ENCODE peak calls at places on chromosomes 7 and 10, in seven cellular contexts. K is renal cortical epithelial cell; C is mammary epithelial cell; G is ELR; U is activated CD4-positive, alpha-beta T cell treated with anti-CD3 and anti-CD28 coated beads for 24 hours; Z is smooth muscle cell of the brain vasculature; V is GM23338. A is an unnamed sample.

GRCh38 chr10:43409385-43410109 is 561 bp upstream of the HNRNPF start:
- DNase-seq in K (no peak), V (no peak), C (no peak), G (peak), Z (no peak), U (peak), A (no peak)

GRCh38 chr10:114856544-114857287 is 35.1 kb downstream of the FHIP2A start:
- DNase-seq in U (no peak), V (no peak), Z (no peak), C (peak), G (peak), K (peak), A (peak)

GRCh38 chr10:89235073-89235798 is 16.3 kb downstream of the LIPA start:
- DNase-seq in U (no peak), V (no peak), G (no peak), K (no peak), Z (no peak), C (no peak), A (no peak)

GRCh38 chr10:51010977-51011376 is 63.3 kb upstream of the PRKG1 start:
- DNase-seq in C (no peak), K (peak), Z (no peak), V (peak), G (peak), U (no peak), A (no peak)

GRCh38 chr10:32377458-32378370 is 30.8 kb upstream of the EPC1 start:
- DNase-seq in V (no peak), U (no peak), C (peak), G (peak), K (peak), Z (no peak), A (peak)

GRCh38 chr7:33728779-33729646 is 176.3 kb upstream of the BMPER start:
- DNase-seq in Z (no peak), C (no peak), K (no peak), U (no peak), G (no peak), V (no peak), A (no peak)

GRCh38 chr10:107163086-107163880 is 1.2 kb downstream of the SORCS1 start:
- DNase-seq in V (peak), K (peak), C (no peak), Z (no peak), U (no peak), G (no peak), A (no peak)

GRCh38 chr10:125060038-125060437 is 100.3 kb downstream of the CTBP2 start:
- DNase-seq in V (no peak), Z (no peak), U (no peak), K (no peak), C (no peak), G (no peak), A (no peak)

GRCh38 chr10:132422931-132423813 is 26.2 kb downstream of the PWWP2B start:
- DNase-seq in C (no peak), U (no peak), Z (no peak), K (no peak), G (no peak), V (no peak), A (no peak)

GRCh38 chr7:17140421-17140820 is 158.0 kb upstream of the AHR start:
- DNase-seq in K (no peak), U (no peak), Z (no peak), V (no peak), C (peak), G (peak), A (no peak)

GRCh38 chr7:56287429-56288138 is 171.4 kb upstream of the NUPR2 start:
- DNase-seq in U (no peak), K (no peak), C (peak), V (no peak), G (no peak), Z (no peak), A (peak)

GRCh38 chr10:112951349-112952281 is 1.6 kb downstream of the TCF7L2 start:
- DNase-seq in C (peak), V (peak), K (peak), G (peak), Z (no peak), U (no peak), A (peak)

GRCh38 chr7:41816111-41816510 is 113.2 kb upstream of the INHBA start:
- DNase-seq in U (no peak), G (no peak), V (no peak), C (no peak), K (no peak), Z (no peak), A (no peak)

GRCh38 chr10:2572611-2573010 is 494.7 kb upstream of the PFKP start:
- DNase-seq in V (no peak), K (no peak), G (no peak), Z (no peak), U (no peak), C (no peak), A (no peak)

GRCh38 chr7:66076459-66077329 is 1.1 kb downstream of the ASL start:
- DNase-seq in K (peak), G (no peak), U (no peak), Z (no peak), C (no peak), V (no peak), A (no peak)